ENCODE peak calls at places on chromosomes 13 and 19, in four cellular contexts. One of them, this sample, is unnamed.

GRCh38 chr19:23439623-23440022 is 44.4 kb upstream of the ZNF91 start:
- DNase-seq in GM12865: no peak
- DNase-seq in psoas muscle: no peak
- DNase-seq in RWPE1: no peak
- DNase-seq in this sample: no peak

GRCh38 chr19:44848036-44848804 is 2.1 kb downstream of the NECTIN2 start:
- DNase-seq in RWPE1: peak; percentile 5
- DNase-seq in GM12865: no peak
- DNase-seq in psoas muscle: no peak
- DNase-seq in this sample: no peak

GRCh38 chr19:38711726-38712153 is 32.5 kb downstream of the CAPN12 start:
- DNase-seq in GM12865: no peak
- DNase-seq in RWPE1: no peak
- DNase-seq in psoas muscle: peak; percentile 71
- DNase-seq in this sample: no peak

GRCh38 chr13:20711301-20712044 is 8.0 kb downstream of the IL17D start:
- DNase-seq in RWPE1: no peak
- DNase-seq in GM12865: peak; percentile 32
- DNase-seq in psoas muscle: no peak
- DNase-seq in this sample: no peak

GRCh38 chr13:76944457-76944856 is 3.9 kb upstream of the ACOD1 start:
- DNase-seq in psoas muscle: no peak
- DNase-seq in GM12865: no peak
- DNase-seq in RWPE1: peak; percentile 58
- DNase-seq in this sample: no peak

GRCh38 chr19:18644144-18645034 is 7.6 kb downstream of the KLHL26 start:
- DNase-seq in psoas muscle: no peak
- DNase-seq in GM12865: no peak
- DNase-seq in RWPE1: no peak
- DNase-seq in this sample: no peak

GRCh38 chr19:39193785-39194184 is 3.0 kb upstream of the NCCRP1 start:
- DNase-seq in RWPE1: no peak
- DNase-seq in GM12865: no peak
- DNase-seq in psoas muscle: no peak
- DNase-seq in this sample: no peak

GRCh38 chr13:27952931-27953670 is 16.0 kb downstream of the CDX2 start:
- DNase-seq in psoas muscle: no peak
- DNase-seq in GM12865: no peak
- DNase-seq in RWPE1: no peak
- DNase-seq in this sample: no peak

GRCh38 chr19:30878456-30878855 is 470.8 kb downstream of the TSHZ3 start:
- DNase-seq in psoas muscle: no peak
- DNase-seq in GM12865: no peak
- DNase-seq in RWPE1: no peak
- DNase-seq in this sample: no peak

GRCh38 chr13:99382428-99383133 is 75.4 kb upstream of the GPR183 start:
- DNase-seq in RWPE1: no peak
- DNase-seq in psoas muscle: no peak
- DNase-seq in GM12865: no peak
- DNase-seq in this sample: no peak
- TF ChIP-seq CTCF in RWPE1: no peak
- TF ChIP-seq CTCF in psoas muscle: no peak
- TF ChIP-seq CTCF in GM12865: no peak
- TF ChIP-seq CTCF in this sample: no peak

GRCh38 chr13:43085545-43085944 is 62.2 kb downstream of the DNAJC15 start:
- DNase-seq in GM12865: peak; percentile 34
- DNase-seq in RWPE1: peak; percentile 20
- DNase-seq in psoas muscle: no peak
- DNase-seq in this sample: peak; percentile 0
- TF ChIP-seq CTCF in GM12865: peak; percentile 23
- TF ChIP-seq CTCF in RWPE1: peak; percentile 75
- TF ChIP-seq CTCF in psoas muscle: peak; percentile 73
- TF ChIP-seq CTCF in this sample: peak; percentile 47

GRCh38 chr13:110089815-110090214 is 217.1 kb downstream of the COL4A1 start:
- DNase-seq in psoas muscle: no peak
- DNase-seq in GM12865: no peak
- DNase-seq in RWPE1: peak; percentile 17
- DNase-seq in this sample: no peak
- TF ChIP-seq CTCF in psoas muscle: peak; percentile 22
- TF ChIP-seq CTCF in GM12865: peak; percentile 37
- TF ChIP-seq CTCF in RWPE1: peak; percentile 12
- TF ChIP-seq CTCF in this sample: peak; percentile 12

GRCh38 chr13:75873499-75873898 is 237.4 kb downstream of the LMO7 start:
- DNase-seq in RWPE1: no peak
- DNase-seq in psoas muscle: no peak
- DNase-seq in GM12865: no peak
- DNase-seq in this sample: no peak

GRCh38 chr13:75877092-75877491 is 241.0 kb downstream of the LMO7 start:
- DNase-seq in psoas muscle: no peak
- DNase-seq in RWPE1: no peak
- DNase-seq in GM12865: no peak
- DNase-seq in this sample: no peak

GRCh38 chr13:75872970-75873369 is 236.8 kb downstream of the LMO7 start:
- DNase-seq in psoas muscle: no peak
- DNase-seq in RWPE1: no peak
- DNase-seq in GM12865: no peak
- DNase-seq in this sample: no peak

GRCh38 chr13:75876371-75877050 is 240.4 kb downstream of the LMO7 start:
- DNase-seq in psoas muscle: no peak
- DNase-seq in GM12865: peak; percentile 76
- DNase-seq in RWPE1: peak; percentile 62
- DNase-seq in this sample: peak; percentile 45

DNA sequence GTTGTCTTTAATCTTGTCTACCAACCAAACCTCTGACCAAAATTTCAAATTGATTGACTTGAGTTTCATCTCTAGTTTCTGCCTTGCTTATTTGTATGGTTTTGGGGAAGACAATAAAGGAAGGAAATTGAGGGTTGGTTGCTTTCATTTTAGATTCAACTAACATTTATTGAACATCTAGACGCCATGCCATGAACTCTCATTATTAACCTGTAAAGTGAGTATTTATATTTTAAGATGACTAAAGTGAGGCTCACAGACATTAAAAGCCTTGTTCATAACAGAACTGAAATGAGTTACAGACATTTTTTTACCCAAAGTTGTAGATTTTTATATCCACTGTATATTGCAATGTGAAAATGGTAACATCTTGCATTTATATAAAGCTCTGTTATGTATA is 239.3 kb downstream of the LMO7 start:
- DNase-seq in RWPE1: no peak
- DNase-seq in psoas muscle: no peak
- DNase-seq in GM12865: no peak
- DNase-seq in this sample: no peak
- TF ChIP-seq CTCF in RWPE1: no peak
- TF ChIP-seq CTCF in psoas muscle: no peak
- TF ChIP-seq CTCF in GM12865: no peak
- TF ChIP-seq CTCF in this sample: no peak

GRCh38 chr13:51093574-51093973 is 17.5 kb downstream of the C13orf42 start:
- DNase-seq in GM12865: no peak
- DNase-seq in RWPE1: no peak
- DNase-seq in psoas muscle: no peak
- DNase-seq in this sample: no peak
- TF ChIP-seq CTCF in GM12865: no peak
- TF ChIP-seq CTCF in RWPE1: no peak
- TF ChIP-seq CTCF in psoas muscle: no peak
- TF ChIP-seq CTCF in this sample: no peak

DNA sequence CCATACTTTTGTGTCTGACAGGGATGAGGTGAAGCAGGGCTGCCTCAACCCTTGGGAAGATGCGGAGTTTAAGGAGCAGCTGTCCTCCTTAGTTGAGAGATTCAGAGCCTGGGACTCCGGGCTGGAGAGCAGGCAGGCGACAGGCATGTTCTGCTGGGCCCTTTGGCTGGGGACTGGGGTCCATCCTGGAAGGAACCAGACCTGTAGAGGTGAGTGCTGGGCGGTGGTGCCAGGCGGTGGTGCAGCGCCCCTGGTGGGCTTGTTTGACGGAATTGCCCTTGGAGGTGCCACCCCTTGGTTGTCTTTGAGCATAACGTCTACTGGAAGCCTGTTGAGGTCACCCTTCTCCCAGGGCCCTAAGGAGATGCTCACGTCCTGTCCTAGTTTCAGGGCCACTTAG is 20.6 kb upstream of the SLC15A1 start:
- DNase-seq in psoas muscle: no peak
- DNase-seq in GM12865: no peak
- DNase-seq in RWPE1: no peak
- DNase-seq in this sample: no peak
- TF ChIP-seq CTCF in psoas muscle: no peak
- TF ChIP-seq CTCF in GM12865: no peak
- TF ChIP-seq CTCF in RWPE1: no peak
- TF ChIP-seq CTCF in this sample: no peak

GRCh38 chr19:56189785-56190184 is 7.8 kb downstream of the ZSCAN5B start:
- DNase-seq in GM12865: peak; percentile 0
- DNase-seq in psoas muscle: no peak
- DNase-seq in RWPE1: no peak
- DNase-seq in this sample: no peak
- TF ChIP-seq CTCF in GM12865: no peak
- TF ChIP-seq CTCF in psoas muscle: no peak
- TF ChIP-seq CTCF in RWPE1: no peak
- TF ChIP-seq CTCF in this sample: no peak

DNA sequence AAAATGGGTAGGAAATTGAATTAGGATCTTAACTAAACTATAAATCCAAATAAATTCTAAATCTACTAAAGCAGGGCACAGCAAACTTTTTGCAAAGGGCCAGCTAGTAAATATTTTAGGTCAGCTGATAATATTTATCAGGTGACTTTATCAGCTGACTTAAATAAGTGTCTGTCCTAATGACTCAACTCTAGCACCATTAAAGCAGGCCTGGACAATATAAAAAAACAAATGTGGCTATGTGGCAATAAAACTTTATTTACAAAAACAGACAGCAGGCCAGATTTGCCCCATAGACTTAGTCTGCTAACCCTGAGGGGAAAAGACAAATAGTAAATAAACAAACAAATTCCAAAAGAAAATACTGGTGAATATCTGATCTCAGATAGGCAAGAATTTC is 27.7 kb upstream of the DOCK9 start:
- DNase-seq in GM12865: no peak
- DNase-seq in RWPE1: no peak
- DNase-seq in psoas muscle: no peak
- DNase-seq in this sample: no peak
- TF ChIP-seq CTCF in GM12865: no peak
- TF ChIP-seq CTCF in RWPE1: no peak
- TF ChIP-seq CTCF in psoas muscle: no peak
- TF ChIP-seq CTCF in this sample: no peak

GRCh38 chr19:4557186-4557970 is 2.1 kb downstream of the SEMA6B start:
- DNase-seq in RWPE1: no peak
- DNase-seq in psoas muscle: no peak
- DNase-seq in GM12865: peak; percentile 29
- DNase-seq in this sample: no peak
- TF ChIP-seq CTCF in RWPE1: no peak
- TF ChIP-seq CTCF in psoas muscle: no peak
- TF ChIP-seq CTCF in GM12865: peak; percentile 34
- TF ChIP-seq CTCF in this sample: no peak

GRCh38 chr19:14203258-14203657 is 2.7 kb downstream of the ADGRL1 start:
- DNase-seq in GM12865: no peak
- DNase-seq in psoas muscle: no peak
- DNase-seq in RWPE1: no peak
- DNase-seq in this sample: no peak
- TF ChIP-seq CTCF in GM12865: no peak
- TF ChIP-seq CTCF in psoas muscle: no peak
- TF ChIP-seq CTCF in RWPE1: no peak
- TF ChIP-seq CTCF in this sample: no peak